ENCODE peak calls at places on chromosomes 5 and 9, in four cellular contexts. C is stimulated activated CD4-positive, alpha-beta T cell treated with anti-CD3 and anti-CD28 coated beads, Interleukin-4, amount 100 ng/mL, for 1 hour; W is AML-193; P is left ventricle myocardium superior. T is an unnamed sample.

GRCh38 chr9:107422189-107422802 is 67.3 kb downstream of the KLF4 start:
- DNase-seq in C (peak), P (peak), W (peak), T (peak)

GRCh38 chr5:132877938-132878337 is 4.5 kb downstream of the LEAP2 start:
- DNase-seq in C (no peak), W (no peak), P (peak), T (no peak)

GRCh38 chr5:134086215-134086942 is 28.1 kb upstream of the TCF7 start:
- DNase-seq in W (no peak), C (no peak), P (no peak), T (no peak)

GRCh38 chr5:64330728-64331231 is 165.1 kb downstream of the RNF180 start:
- DNase-seq in P (peak), C (no peak), W (no peak), T (peak)

GRCh38 chr5:169374761-169375160 is 73.8 kb upstream of the SLIT3 start:
- DNase-seq in P (no peak), C (no peak), W (no peak), T (no peak)

GRCh38 chr9:105053209-105053652 is 125.3 kb upstream of the ABCA1 start:
- DNase-seq in W (peak), C (peak), P (no peak), T (no peak)

GRCh38 chr9:126459965-126460843 is 133.6 kb downstream of the MVB12B start:
- DNase-seq in W (no peak), P (no peak), C (no peak), T (no peak)

GRCh38 chr5:40141418-40141817 is 538.3 kb upstream of the PTGER4 start:
- DNase-seq in W (no peak), C (no peak), P (no peak), T (no peak)

GRCh38 chr9:137679249-137679648 is 60.4 kb downstream of the EHMT1 start:
- DNase-seq in C (no peak), P (no peak), W (no peak), T (no peak)

GRCh38 chr9:124541824-124542223 is 34.6 kb upstream of the NR5A1 start:
- DNase-seq in W (no peak), P (no peak), C (no peak), T (no peak)